ENCODE peak calls at places on chromosomes 12 and 14, in five cellular contexts. One of them, this sample, is unnamed.

GRCh38 chr12:49059063-49059384 is 1.6 kb downstream of the KMT2D start:
- DNase-seq in uterus: no peak
- DNase-seq in CD8-positive, alpha-beta T cell: no peak
- DNase-seq in K562: peak
- DNase-seq in spleen: no peak
- DNase-seq in this sample: no peak

GRCh38 chr14:75411194-75411552 is 16.6 kb upstream of the JDP2 start:
- DNase-seq in uterus: no peak
- DNase-seq in CD8-positive, alpha-beta T cell: no peak
- DNase-seq in K562: no peak
- DNase-seq in spleen: no peak
- DNase-seq in this sample: no peak

GRCh38 chr12:54527631-54527929 is 21.8 kb upstream of the PDE1B start:
- DNase-seq in uterus: no peak
- DNase-seq in CD8-positive, alpha-beta T cell: no peak
- DNase-seq in K562: no peak
- DNase-seq in spleen: no peak
- DNase-seq in this sample: no peak

GRCh38 chr12:26937443-26937862 is 328 bp downstream of the INTS13 start:
- DNase-seq in uterus: no peak
- DNase-seq in CD8-positive, alpha-beta T cell: no peak
- DNase-seq in K562: no peak
- DNase-seq in spleen: no peak
- DNase-seq in this sample: no peak

GRCh38 chr14:63773504-63773903 is 45.6 kb upstream of the SGPP1 start:
- DNase-seq in uterus: no peak
- DNase-seq in CD8-positive, alpha-beta T cell: no peak
- DNase-seq in K562: no peak
- DNase-seq in spleen: no peak
- DNase-seq in this sample: no peak

GRCh38 chr12:104181313-104181712 is 34.3 kb upstream of the TXNRD1 start:
- DNase-seq in uterus: no peak
- DNase-seq in CD8-positive, alpha-beta T cell: no peak
- DNase-seq in K562: no peak
- DNase-seq in spleen: no peak
- DNase-seq in this sample: no peak

GRCh38 chr12:58529114-58529665 is 391.1 kb downstream of the LRIG3 start:
- DNase-seq in uterus: no peak
- DNase-seq in CD8-positive, alpha-beta T cell: no peak
- DNase-seq in K562: no peak
- DNase-seq in spleen: no peak
- DNase-seq in this sample: no peak

GRCh38 chr12:127241056-127241830 is 1025.7 kb upstream of the TMEM132C start:
- DNase-seq in uterus: no peak
- DNase-seq in CD8-positive, alpha-beta T cell: no peak
- DNase-seq in K562: no peak
- DNase-seq in spleen: no peak
- DNase-seq in this sample: no peak

GRCh38 chr12:62530596-62530995 is 64.0 kb downstream of the MON2 start:
- DNase-seq in uterus: no peak
- DNase-seq in CD8-positive, alpha-beta T cell: no peak
- DNase-seq in K562: no peak
- DNase-seq in spleen: no peak
- DNase-seq in this sample: no peak

GRCh38 chr14:99039316-99040041 is 232.5 kb downstream of the BCL11B start:
- DNase-seq in uterus: no peak
- DNase-seq in CD8-positive, alpha-beta T cell: no peak
- DNase-seq in K562: no peak
- DNase-seq in spleen: no peak
- DNase-seq in this sample: no peak

GRCh38 chr12:101050631-101051030 is 159.4 kb downstream of the SLC5A8 start:
- DNase-seq in uterus: no peak
- DNase-seq in CD8-positive, alpha-beta T cell: no peak
- DNase-seq in K562: no peak
- DNase-seq in spleen: no peak
- DNase-seq in this sample: no peak

GRCh38 chr14:29892327-29892726 is 35.3 kb downstream of the PRKD1 start:
- DNase-seq in uterus: no peak
- DNase-seq in CD8-positive, alpha-beta T cell: no peak
- DNase-seq in K562: no peak
- DNase-seq in spleen: no peak
- DNase-seq in this sample: no peak

GRCh38 chr12:66861157-66861750 is 182.4 kb upstream of the GRIP1 start:
- DNase-seq in uterus: peak
- DNase-seq in CD8-positive, alpha-beta T cell: peak
- DNase-seq in K562: peak
- DNase-seq in spleen: peak
- DNase-seq in this sample: peak

GRCh38 chr14:46496409-46496808 is 155.2 kb downstream of the RPL10L start:
- DNase-seq in uterus: no peak
- DNase-seq in CD8-positive, alpha-beta T cell: no peak
- DNase-seq in K562: no peak
- DNase-seq in spleen: no peak
- DNase-seq in this sample: no peak

DNA sequence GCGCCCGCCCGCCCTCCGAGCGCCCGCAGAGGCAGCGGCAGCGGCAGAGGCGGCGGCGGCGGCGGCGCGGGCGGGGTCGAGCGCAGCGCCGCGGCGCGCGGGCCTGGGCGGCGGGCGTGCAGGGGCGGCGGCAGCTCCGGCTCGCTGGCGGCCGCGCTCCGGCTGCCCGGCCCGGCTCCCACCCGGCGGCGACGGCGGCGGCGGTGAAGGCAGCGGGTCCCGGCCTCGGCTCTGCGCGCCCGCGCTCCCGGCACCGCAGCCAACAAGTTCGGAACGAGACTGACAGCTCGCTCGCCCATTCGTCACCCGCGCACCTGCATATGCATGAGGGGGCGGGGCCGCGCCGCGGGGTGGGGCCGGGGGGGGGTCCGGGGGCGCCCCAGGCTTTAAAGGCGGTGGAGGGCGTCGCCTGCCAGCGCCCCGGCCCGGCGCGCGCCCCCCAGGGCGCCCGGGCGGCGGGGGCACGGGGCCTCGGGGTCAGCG is at the start of gene JAG2:
- DNase-seq in uterus: no peak
- DNase-seq in CD8-positive, alpha-beta T cell: peak
- DNase-seq in K562: no peak
- DNase-seq in spleen: no peak
- DNase-seq in this sample: peak
- H3K4me3 ChIP-seq in uterus: no peak
- H3K4me3 ChIP-seq in CD8-positive, alpha-beta T cell: peak
- H3K4me3 ChIP-seq in K562: peak
- H3K4me3 ChIP-seq in spleen: peak
- H3K4me3 ChIP-seq in this sample: peak

DNA sequence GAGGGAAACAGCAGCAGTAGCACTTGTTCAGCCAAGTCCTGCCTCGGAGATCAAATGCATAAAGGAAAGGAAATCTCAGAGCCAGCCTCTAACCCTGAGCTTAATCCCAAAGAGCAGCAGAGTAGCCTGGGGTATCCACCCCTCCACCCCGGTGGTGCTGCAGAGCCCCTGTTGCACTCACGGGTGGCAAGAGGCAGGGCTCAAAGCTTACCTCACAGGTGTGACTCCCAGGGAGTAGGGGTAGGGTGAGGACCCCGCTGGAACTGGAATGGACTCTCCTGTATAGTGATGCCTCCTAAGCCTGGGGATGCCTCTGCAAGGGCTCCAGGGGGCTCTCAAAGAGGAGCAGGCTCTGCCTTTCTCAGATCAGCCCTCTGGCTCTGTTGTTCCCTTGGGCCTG is 211.1 kb downstream of the CACNA1C start:
- DNase-seq in uterus: no peak
- DNase-seq in CD8-positive, alpha-beta T cell: no peak
- DNase-seq in K562: no peak
- DNase-seq in spleen: no peak
- DNase-seq in this sample: no peak
- H3K4me3 ChIP-seq in uterus: no peak
- H3K4me3 ChIP-seq in CD8-positive, alpha-beta T cell: no peak
- H3K4me3 ChIP-seq in K562: no peak
- H3K4me3 ChIP-seq in spleen: no peak
- H3K4me3 ChIP-seq in this sample: no peak

GRCh38 chr14:87304404-87304803 is 688.6 kb downstream of the GALC start:
- DNase-seq in uterus: no peak
- DNase-seq in CD8-positive, alpha-beta T cell: no peak
- DNase-seq in K562: no peak
- DNase-seq in spleen: no peak
- DNase-seq in this sample: no peak
- H3K4me3 ChIP-seq in uterus: no peak
- H3K4me3 ChIP-seq in CD8-positive, alpha-beta T cell: no peak
- H3K4me3 ChIP-seq in K562: no peak
- H3K4me3 ChIP-seq in spleen: no peak
- H3K4me3 ChIP-seq in this sample: no peak

GRCh38 chr12:84913151-84913550 is 552 bp upstream of the SLC6A15 start:
- DNase-seq in uterus: no peak
- DNase-seq in CD8-positive, alpha-beta T cell: no peak
- DNase-seq in K562: no peak
- DNase-seq in spleen: no peak
- DNase-seq in this sample: no peak
- H3K4me3 ChIP-seq in uterus: peak
- H3K4me3 ChIP-seq in CD8-positive, alpha-beta T cell: no peak
- H3K4me3 ChIP-seq in K562: no peak
- H3K4me3 ChIP-seq in spleen: peak
- H3K4me3 ChIP-seq in this sample: no peak

GRCh38 chr12:79617696-79618095 is 73.1 kb downstream of the PAWR start:
- DNase-seq in uterus: no peak
- DNase-seq in CD8-positive, alpha-beta T cell: no peak
- DNase-seq in K562: no peak
- DNase-seq in spleen: no peak
- DNase-seq in this sample: no peak
- H3K4me3 ChIP-seq in uterus: no peak
- H3K4me3 ChIP-seq in CD8-positive, alpha-beta T cell: no peak
- H3K4me3 ChIP-seq in K562: no peak
- H3K4me3 ChIP-seq in spleen: no peak
- H3K4me3 ChIP-seq in this sample: no peak